ENCODE peak calls at places on chromosomes 16 and 17, in nine cellular contexts. F is right atrium auricular region; J is tibial artery; G is lung; Z is heart right ventricle; K is effector memory CD4-positive, alpha-beta T cell; D is HCT116; B is mammary epithelial cell; L is upper lobe of right lung. M is an unnamed sample.

GRCh38 chr16:86680137-86680536 is 101.8 kb downstream of the FOXL1 start:
- DNase-seq in L (no peak), K (no peak), J (no peak), G (no peak), B (peak; percentile 77), D (no peak), F (peak; percentile 74), Z (no peak), M (no peak)

GRCh38 chr17:41013606-41014005 is 4.7 kb upstream of the KRTAP3-1 start:
- DNase-seq in K (no peak), L (no peak), F (no peak), D (no peak), Z (peak; percentile 9), B (no peak), G (no peak), J (no peak), M (no peak)

GRCh38 chr17:39134878-39135277 is 16.6 kb downstream of the PLXDC1 start:
- DNase-seq in B (peak; percentile 18), G (no peak), J (no peak), K (no peak), D (no peak), F (no peak), Z (no peak), L (no peak), M (no peak)

GRCh38 chr17:80146121-80147034 is 550 bp downstream of the EIF4A3 start:
- DNase-seq in D (no peak), K (peak; percentile 1), Z (no peak), J (no peak), B (no peak), G (peak; percentile 35), F (no peak), L (no peak), M (no peak)

GRCh38 chr16:24728891-24729242 is 584 bp upstream of the TNRC6A start:
- DNase-seq in J (no peak), K (no peak), L (no peak), G (no peak), F (no peak), D (no peak), B (no peak), Z (no peak), M (no peak)

GRCh38 chr17:8631554-8631877 is 991 bp upstream of the MYH10 start:
- DNase-seq in B (no peak), G (no peak), L (no peak), Z (no peak), D (peak; percentile 13), F (no peak), J (no peak), K (no peak), M (no peak)

GRCh38 chr17:1905190-1905919 is 75.5 kb downstream of the RPA1 start:
- DNase-seq in L (no peak), G (no peak), D (no peak), J (no peak), Z (no peak), B (no peak), F (no peak), K (no peak), M (peak; percentile 30)

GRCh38 chr16:10121496-10121895 is 60.7 kb downstream of the GRIN2A start:
- DNase-seq in B (peak; percentile 91), F (no peak), K (no peak), Z (no peak), D (no peak), L (no peak), J (no peak), G (no peak), M (no peak)

GRCh38 chr17:51366866-51367265 is 106.5 kb downstream of the UTP18 start:
- DNase-seq in B (no peak), F (no peak), Z (no peak), G (no peak), J (no peak), L (no peak), K (no peak), D (no peak), M (no peak)

GRCh38 chr16:82627811-82628339 is 1.1 kb downstream of the CDH13 start:
- DNase-seq in B (peak; percentile 92), D (no peak), G (no peak), L (no peak), F (no peak), Z (peak; percentile 33), K (no peak), J (peak; percentile 70), M (no peak)

GRCh38 chr17:54813896-54814295 is 86.8 kb upstream of the TOM1L1 start:
- DNase-seq in L (no peak), F (no peak), D (peak; percentile 7), G (no peak), B (no peak), K (no peak), J (no peak), Z (no peak), M (no peak)

GRCh38 chr16:83911290-83911689 is 12.4 kb downstream of the MLYCD start:
- DNase-seq in J (no peak), Z (no peak), G (no peak), B (no peak), L (no peak), D (no peak), F (no peak), K (no peak), M (no peak)

GRCh38 chr17:73432624-73433190 is 120.9 kb upstream of the CDC42EP4 start:
- DNase-seq in F (no peak), B (no peak), L (no peak), Z (no peak), D (no peak), K (no peak), G (no peak), J (no peak), M (no peak)

GRCh38 chr16:84079664-84080063 is 37.1 kb upstream of the SLC38A8 start:
- DNase-seq in Z (no peak), F (no peak), B (no peak), K (no peak), G (no peak), L (no peak), D (no peak), J (no peak), M (no peak)

GRCh38 chr16:54407596-54407995 is 121.0 kb upstream of the IRX3 start:
- DNase-seq in Z (no peak), D (no peak), F (no peak), G (no peak), K (no peak), B (peak; percentile 58), J (no peak), L (no peak), M (no peak)

DNA sequence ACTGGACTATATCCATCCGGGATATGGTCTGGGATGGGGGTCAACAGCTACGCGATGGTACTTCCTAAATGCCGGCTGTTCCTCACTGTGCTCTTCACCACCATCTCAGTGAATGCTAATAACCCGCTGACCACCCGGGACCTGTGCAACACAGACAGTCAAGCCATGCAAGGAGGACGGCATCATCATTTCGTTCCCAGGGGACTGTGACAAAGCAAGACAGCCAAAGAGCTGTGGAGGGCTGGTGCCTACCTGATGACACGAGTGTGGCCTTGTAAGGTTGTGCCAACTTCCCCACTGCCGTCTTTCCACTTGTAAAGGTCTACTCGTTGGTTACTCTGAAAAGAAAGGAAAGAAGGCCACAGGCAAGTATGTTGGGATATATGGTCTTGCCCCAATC is 33.7 kb downstream of the WDR59 start:
- DNase-seq in G (no peak), J (peak; percentile 15), B (no peak), D (no peak), K (no peak), F (no peak), L (no peak), Z (no peak), M (no peak)
- H3K36me3 ChIP-seq in G (peaks cover 23% of the 10 kb centered on the region), J (peaks cover 79% of the 10 kb centered on the region), B (peaks cover 24% of the 10 kb centered on the region), D (peaks cover 14% of the 10 kb centered on the region), K (peaks cover 26% of the 10 kb centered on the region), F (peaks cover 64% of the 10 kb centered on the region), L (peaks cover 67% of the 10 kb centered on the region), Z (no peaks in the 10 kb centered on the region), M (peaks cover 63% of the 10 kb centered on the region)

GRCh38 chr17:44283374-44284023 is 15.6 kb upstream of the SLC4A1 start:
- DNase-seq in F (no peak), J (no peak), Z (no peak), G (no peak), K (no peak), B (no peak), L (no peak), D (no peak), M (no peak)

GRCh38 chr17:44281570-44281969 is 13.6 kb upstream of the SLC4A1 start:
- DNase-seq in L (no peak), B (no peak), Z (no peak), F (no peak), D (no peak), K (no peak), G (no peak), J (no peak), M (no peak)

GRCh38 chr17:44279586-44280344 is 11.8 kb upstream of the SLC4A1 start:
- DNase-seq in Z (peak; percentile 87), F (peak; percentile 87), L (peak; percentile 87), D (no peak), K (no peak), J (peak; percentile 81), B (peak; percentile 27), G (peak; percentile 57), M (peak; percentile 74)

GRCh38 chr17:44278006-44278405 is 10.1 kb upstream of the SLC4A1 start:
- DNase-seq in D (no peak), G (no peak), B (no peak), J (no peak), Z (no peak), F (no peak), K (no peak), L (no peak), M (no peak)

DNA sequence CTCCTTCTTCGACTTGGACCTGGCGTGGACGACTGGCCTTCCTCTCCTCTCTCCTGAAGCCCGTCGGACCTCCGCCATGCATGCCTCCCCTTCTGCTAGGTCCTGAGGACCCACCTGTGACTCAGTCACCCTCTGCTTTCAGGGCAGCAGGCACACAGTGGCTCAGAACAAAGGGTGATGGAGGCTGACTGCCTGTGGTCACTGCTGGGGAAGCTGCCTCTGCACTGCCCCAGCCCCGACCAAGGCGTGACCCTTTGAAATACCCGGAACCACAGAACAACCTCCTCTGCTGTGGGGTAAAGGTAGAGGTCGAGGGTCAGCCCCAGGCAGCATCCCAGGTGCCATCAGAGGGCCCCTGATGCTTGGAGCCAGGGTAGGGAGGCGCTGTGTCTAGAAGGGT is 12.4 kb upstream of the SLC4A1 start:
- DNase-seq in K (no peak), J (no peak), F (no peak), D (no peak), L (no peak), B (no peak), Z (no peak), G (no peak), M (no peak)
- H3K27ac ChIP-seq in K (no peak overlapping the region), J (no peak overlapping the region), F (peak overlapping the region; percentile 64), D (no peak overlapping the region), L (peak overlapping the region; percentile 77), B (no peak overlapping the region), Z (peak overlapping the region; percentile 85), G (peak overlapping the region; percentile 90), M (peak overlapping the region; percentile 49)

DNA sequence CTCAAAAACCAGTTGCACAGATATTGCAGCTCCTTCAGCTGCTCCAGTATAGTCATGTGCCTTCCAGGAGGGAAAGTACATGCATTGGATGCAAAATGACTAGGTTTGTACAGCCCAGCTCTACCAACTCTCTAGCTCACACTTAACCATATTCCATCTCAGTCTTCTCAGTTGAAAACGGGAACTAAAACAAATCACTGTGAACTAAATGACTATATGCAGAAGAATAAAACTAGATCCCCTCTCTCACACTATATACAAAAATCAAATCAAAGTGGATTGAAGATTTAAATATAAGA is 24.9 kb downstream of the DCUN1D3 start:
- DNase-seq in D (no peak), B (no peak), Z (no peak), J (no peak), K (no peak), G (no peak), F (no peak), L (no peak), M (no peak)
- H3K4me1 ChIP-seq in D (peaks cover 37% of the 10 kb centered on the region), B (peaks cover 34% of the 10 kb centered on the region), Z (peaks cover 52% of the 10 kb centered on the region), J (peaks cover 87% of the 10 kb centered on the region), K (peaks cover 10% of the 10 kb centered on the region), G (peaks cover 62% of the 10 kb centered on the region), F (peaks cover 50% of the 10 kb centered on the region), L (peaks cover 65% of the 10 kb centered on the region), M (no peaks in the 10 kb centered on the region)

GRCh38 chr17:46043606-46044005 is 44.6 kb downstream of the STH start:
- DNase-seq in F (no peak), K (no peak), J (no peak), G (no peak), Z (no peak), L (no peak), D (no peak), B (no peak), M (no peak)
- H3K36me3 ChIP-seq in F (peaks cover 32% of the 10 kb centered on the region), K (peaks cover 57% of the 10 kb centered on the region), J (peaks cover 34% of the 10 kb centered on the region), G (peaks cover 17% of the 10 kb centered on the region), Z (no peaks in the 10 kb centered on the region), L (peaks cover 72% of the 10 kb centered on the region), D (peaks cover 39% of the 10 kb centered on the region), B (peaks cover 29% of the 10 kb centered on the region), M (peaks cover 40% of the 10 kb centered on the region)